ENCODE peak calls at places on chromosome 18, in eight cellular contexts. N is HT1080; D is stimulated activated CD8-positive, alpha-beta memory T cell treated with anti-CD3 and anti-CD28 coated beads, Interleukin-12 subunit alpha, Interleukin-12 subunit beta, amount 100 ng/mL, for 1 hour; M is mesenchymal stem cell; U is activated CD4-positive, alpha-beta T cell treated with anti-CD3 and anti-CD28 coated beads for 48 hours; V is GM04504; I is ELR; E is left ventricle myocardium superior. F is an unnamed sample.

GRCh38 chr18:65750421-65751144 is at the start of gene CDH7:
- DNase-seq in N (peak), D (no peak), M (peak), U (no peak), V (no peak), I (no peak), E (no peak), F (no peak)

GRCh38 chr18:47710451-47710850 is 220.0 kb downstream of the SMAD2 start:
- DNase-seq in N (no peak), D (no peak), M (no peak), U (no peak), V (no peak), I (no peak), E (no peak), F (no peak)

GRCh38 chr18:32308493-32309120 is 118.8 kb downstream of the MEP1B start:
- DNase-seq in N (peak), D (no peak), M (peak), U (no peak), V (peak), I (peak), E (no peak), F (no peak)

GRCh38 chr18:23992119-23992940 is 22.2 kb upstream of the TTC39C start:
- DNase-seq in N (no peak), D (no peak), M (no peak), U (peak), V (no peak), I (peak), E (peak), F (no peak)

GRCh38 chr18:58761241-58761969 is 90.1 kb downstream of the MALT1 start:
- DNase-seq in N (no peak), D (no peak), M (peak), U (no peak), V (no peak), I (no peak), E (peak), F (no peak)

GRCh38 chr18:23574611-23575308 is 11.5 kb downstream of the NPC1 start:
- DNase-seq in N (no peak), D (no peak), M (peak), U (no peak), V (no peak), I (no peak), E (no peak), F (no peak)

GRCh38 chr18:59096098-59096779 is 43.4 kb upstream of the SEC11C start:
- DNase-seq in N (no peak), D (no peak), M (no peak), U (no peak), V (no peak), I (no peak), E (no peak), F (no peak)

GRCh38 chr18:25239636-25240468 is 112.1 kb downstream of the ZNF521 start:
- DNase-seq in N (no peak), D (no peak), M (peak), U (no peak), V (no peak), I (no peak), E (no peak), F (no peak)

GRCh38 chr18:36141576-36141975 is 11.9 kb downstream of the ELP2 start:
- DNase-seq in N (no peak), D (no peak), M (no peak), U (no peak), V (no peak), I (no peak), E (no peak), F (no peak)

GRCh38 chr18:74356959-74357358 is 41.3 kb downstream of the C18orf63 start:
- DNase-seq in N (no peak), D (no peak), M (no peak), U (no peak), V (no peak), I (no peak), E (no peak), F (no peak)

GRCh38 chr18:7567487-7568425 is 640 bp downstream of the PTPRM start:
- DNase-seq in N (peak), D (no peak), M (peak), U (peak), V (no peak), I (peak), E (peak), F (no peak)

GRCh38 chr18:32469691-32470131 is 971 bp downstream of the GAREM1 start:
- DNase-seq in N (peak), D (no peak), M (peak), U (no peak), V (no peak), I (no peak), E (no peak), F (no peak)

GRCh38 chr18:9020221-9020620 is 82.3 kb upstream of the NDUFV2 start:
- DNase-seq in N (no peak), D (no peak), M (no peak), U (no peak), V (no peak), I (no peak), E (no peak), F (no peak)

GRCh38 chr18:456361-456821 is 44.1 kb downstream of the COLEC12 start:
- DNase-seq in N (no peak), D (no peak), M (peak), U (no peak), V (no peak), I (no peak), E (peak), F (no peak)

GRCh38 chr18:24633121-24633520 is 172.7 kb downstream of the HRH4 start:
- DNase-seq in N (peak), D (no peak), M (peak), U (no peak), V (no peak), I (peak), E (no peak), F (no peak)

GRCh38 chr18:48002933-48003365 is 72.5 kb upstream of the SMAD2 start:
- DNase-seq in N (peak), D (no peak), M (peak), U (no peak), V (peak), I (peak), E (peak), F (no peak)

GRCh38 chr18:74935411-74935810 is 273.5 kb downstream of the PTGR3 start:
- DNase-seq in N (no peak), D (no peak), M (no peak), U (no peak), V (no peak), I (peak), E (no peak), F (no peak)

GRCh38 chr18:79612291-79613108 is 67.1 kb upstream of the CTDP1 start:
- DNase-seq in N (no peak), D (no peak), M (no peak), U (no peak), V (no peak), I (no peak), E (no peak), F (no peak)

GRCh38 chr18:34224423-34225217 is at the start of gene NOL4:
- DNase-seq in N (peak), D (no peak), M (peak), U (no peak), V (no peak), I (no peak), E (peak), F (no peak)

GRCh38 chr18:62144338-62144737 is 42.5 kb downstream of the PIGN start:
- DNase-seq in N (no peak), D (no peak), M (no peak), U (no peak), V (no peak), I (no peak), E (no peak), F (no peak)

GRCh38 chr18:58041633-58042032 is 2.4 kb upstream of the NEDD4L start:
- DNase-seq in N (no peak), D (no peak), M (no peak), U (no peak), V (no peak), I (no peak), E (no peak), F (no peak)

GRCh38 chr18:394997-395383 is 105.5 kb downstream of the COLEC12 start:
- DNase-seq in N (peak), D (no peak), M (peak), U (no peak), V (peak), I (peak), E (peak), F (no peak)

GRCh38 chr18:28112056-28112470 is 64.9 kb downstream of the CDH2 start:
- DNase-seq in N (peak), D (no peak), M (peak), U (no peak), V (peak), I (peak), E (no peak), F (no peak)

GRCh38 chr18:63042351-63042750 is 277.2 kb downstream of the BCL2 start:
- DNase-seq in N (no peak), D (no peak), M (no peak), U (no peak), V (no peak), I (no peak), E (no peak), F (no peak)

GRCh38 chr18:63159590-63159989 is 160.0 kb downstream of the BCL2 start:
- DNase-seq in N (no peak), D (no peak), M (no peak), U (peak), V (no peak), I (no peak), E (no peak), F (no peak)

GRCh38 chr18:48702346-48703032 is 163.7 kb downstream of the CTIF start:
- DNase-seq in N (no peak), D (no peak), M (no peak), U (no peak), V (no peak), I (no peak), E (no peak), F (no peak)

GRCh38 chr18:57427429-57428181 is 7.6 kb upstream of the ONECUT2 start:
- DNase-seq in N (no peak), D (no peak), M (no peak), U (no peak), V (no peak), I (no peak), E (no peak), F (no peak)

GRCh38 chr18:77129150-77129551 is 3.4 kb downstream of the MBP start:
- DNase-seq in N (no peak), D (no peak), M (peak), U (no peak), V (peak), I (peak), E (no peak), F (no peak)

GRCh38 chr18:21703241-21703820 is 1.2 kb downstream of the ABHD3 start:
- DNase-seq in N (no peak), D (no peak), M (peak), U (peak), V (no peak), I (no peak), E (no peak), F (no peak)

GRCh38 chr18:32422185-32422584 is 48.5 kb downstream of the GAREM1 start:
- DNase-seq in N (no peak), D (no peak), M (no peak), U (no peak), V (no peak), I (no peak), E (no peak), F (no peak)

GRCh38 chr18:75472391-75472790 is 44.9 kb upstream of the SMIM21 start:
- DNase-seq in N (no peak), D (no peak), M (no peak), U (no peak), V (no peak), I (no peak), E (no peak), F (no peak)

GRCh38 chr18:37980556-37980955 is 415.0 kb upstream of the CELF4 start:
- DNase-seq in N (no peak), D (no peak), M (no peak), U (no peak), V (no peak), I (no peak), E (no peak), F (no peak)